ENCODE peak calls at places on chromosomes 5 and 9, in six cellular contexts. E is mucosa of descending colon, Z is nephron progenitor cell, G is suprapubic skin, T is GM13977, F is heart right ventricle. I is an unnamed sample.
A peak's percentile ranks its signal among the peaks of the same experiment; 100 is the strongest.

GRCh38 chr5:173789031-173789920 is 98.9 kb upstream of the CPEB4 start:
- DNase-seq in Z (no peak), F (no peak), G (no peak), E (no peak), T (peak; percentile 49), I (peak; percentile 42)

GRCh38 chr9:120439147-120439546 is 140.8 kb downstream of the CDK5RAP2 start:
- DNase-seq in T (no peak), Z (peak; percentile 24), F (no peak), E (peak; percentile 17), G (no peak), I (no peak)

GRCh38 chr9:11702529-11702928 is 990.7 kb upstream of the TYRP1 start:
- DNase-seq in Z (no peak), E (no peak), F (no peak), G (no peak), T (no peak), I (no peak)

GRCh38 chr5:56432326-56432725 is 199.2 kb upstream of the ANKRD55 start:
- DNase-seq in Z (no peak), G (no peak), F (no peak), T (no peak), E (no peak), I (no peak)

GRCh38 chr5:35781181-35781580 is 75.5 kb upstream of the IL7R start:
- DNase-seq in E (no peak), F (no peak), G (no peak), Z (no peak), T (no peak), I (no peak)

GRCh38 chr5:154159343-154159742 is 31.2 kb upstream of the GALNT10 start:
- DNase-seq in G (no peak), Z (no peak), E (no peak), T (no peak), F (no peak), I (no peak)

GRCh38 chr9:893843-894420 is 52.4 kb downstream of the DMRT1 start:
- DNase-seq in G (no peak), T (peak; percentile 89), F (no peak), E (peak; percentile 57), Z (peak; percentile 53), I (peak; percentile 84)

GRCh38 chr9:38087934-38088925 is 19.2 kb upstream of the SHB start:
- DNase-seq in Z (peak; percentile 91), T (peak; percentile 68), F (peak; percentile 83), G (peak; percentile 87), E (peak; percentile 66), I (peak; percentile 79)

GRCh38 chr9:120877276-120878034 is 467 bp upstream of the PHF19 start:
- DNase-seq in F (peak; percentile 68), G (peak; percentile 85), E (peak; percentile 82), Z (peak; percentile 82), T (peak; percentile 91), I (peak; percentile 91)

GRCh38 chr5:122498163-122498562 is 186.1 kb downstream of the SNCAIP start:
- DNase-seq in T (no peak), G (no peak), Z (peak; percentile 17), F (no peak), E (no peak), I (no peak)

GRCh38 chr9:137255448-137256114 is 454 bp downstream of the NELFB start:
- DNase-seq in Z (no peak), F (no peak), T (peak; percentile 64), G (no peak), E (peak; percentile 84), I (no peak)

GRCh38 chr5:87069974-87070608 is 197.6 kb upstream of the RASA1 start:
- DNase-seq in Z (no peak), G (no peak), E (no peak), F (no peak), T (peak; percentile 31), I (peak; percentile 46)

GRCh38 chr5:129244478-129244877 is 149.9 kb downstream of the ISOC1 start:
- DNase-seq in G (no peak), T (no peak), E (no peak), F (no peak), Z (no peak), I (no peak)

DNA sequence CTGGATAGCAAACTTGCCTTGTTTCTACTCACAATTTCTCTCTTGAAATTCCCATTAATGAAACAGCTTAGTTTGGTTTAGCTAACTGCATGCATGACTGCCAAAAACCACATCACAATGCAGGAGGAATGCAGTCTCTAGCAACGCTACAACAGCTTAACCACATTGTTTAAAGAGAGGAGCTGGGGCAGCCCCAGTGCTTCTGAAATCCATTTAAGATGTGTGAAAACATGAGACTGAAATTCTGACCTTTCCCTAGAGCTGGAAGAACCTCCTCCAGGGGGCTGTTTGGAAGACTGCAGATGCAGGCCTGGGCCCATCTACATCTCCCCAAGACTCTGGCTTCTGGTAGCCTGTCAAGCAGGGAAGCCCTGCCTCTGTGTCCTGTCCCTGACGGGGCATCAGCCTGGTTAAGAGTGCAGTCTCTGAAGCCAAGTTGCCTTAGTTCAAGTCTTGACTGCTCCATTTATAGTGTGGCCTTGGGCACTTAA is 157.1 kb downstream of the ZNF462 start:
- DNase-seq in Z (no peak), T (no peak), F (no peak), G (no peak), E (no peak), I (peak; percentile 7)
- TF ChIP-seq CTCF in Z (no peak), T (no peak), F (no peak), G (no peak), E (no peak), I (no peak)

DNA sequence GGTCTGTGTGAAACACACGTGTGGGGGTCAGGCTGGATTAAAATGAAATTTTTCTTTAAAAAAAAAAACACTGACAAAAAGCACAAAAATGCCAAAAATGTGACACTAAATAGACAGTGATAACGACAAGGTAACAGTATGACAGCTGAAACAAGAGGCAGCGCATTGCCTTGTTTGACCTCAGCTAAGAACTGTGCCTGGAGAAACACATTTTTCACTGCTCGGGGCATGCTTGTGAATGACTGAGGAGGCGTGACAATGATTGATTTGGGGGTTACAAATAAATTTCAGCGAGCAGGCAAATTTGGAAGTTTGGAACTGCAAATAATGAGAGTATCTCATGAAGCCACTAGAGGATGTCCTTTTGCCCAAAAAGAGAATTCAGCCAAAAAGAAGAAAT is 44.2 kb upstream of the SPATA31C2 start:
- DNase-seq in G (no peak), T (no peak), E (no peak), F (no peak), Z (no peak), I (no peak)
- TF ChIP-seq CTCF in G (no peak), T (no peak), E (no peak), F (no peak), Z (no peak), I (no peak)

GRCh38 chr9:3256571-3256970 is 269.2 kb downstream of the RFX3 start:
- DNase-seq in G (no peak), T (no peak), F (no peak), Z (no peak), E (no peak), I (no peak)
- TF ChIP-seq CTCF in G (no peak), T (no peak), F (no peak), Z (no peak), E (no peak), I (no peak)

GRCh38 chr5:59351076-59351794 is 542.3 kb downstream of the PDE4D start:
- DNase-seq in E (no peak), T (no peak), Z (no peak), G (no peak), F (no peak), I (no peak)
- TF ChIP-seq CTCF in E (no peak), T (no peak), Z (no peak), G (no peak), F (no peak), I (no peak)

GRCh38 chr9:34417734-34418133 is 40.6 kb downstream of the FAM219A start:
- DNase-seq in E (no peak), G (no peak), T (no peak), F (no peak), Z (no peak), I (no peak)
- TF ChIP-seq CTCF in E (no peak), G (no peak), T (no peak), F (no peak), Z (no peak), I (no peak)

DNA sequence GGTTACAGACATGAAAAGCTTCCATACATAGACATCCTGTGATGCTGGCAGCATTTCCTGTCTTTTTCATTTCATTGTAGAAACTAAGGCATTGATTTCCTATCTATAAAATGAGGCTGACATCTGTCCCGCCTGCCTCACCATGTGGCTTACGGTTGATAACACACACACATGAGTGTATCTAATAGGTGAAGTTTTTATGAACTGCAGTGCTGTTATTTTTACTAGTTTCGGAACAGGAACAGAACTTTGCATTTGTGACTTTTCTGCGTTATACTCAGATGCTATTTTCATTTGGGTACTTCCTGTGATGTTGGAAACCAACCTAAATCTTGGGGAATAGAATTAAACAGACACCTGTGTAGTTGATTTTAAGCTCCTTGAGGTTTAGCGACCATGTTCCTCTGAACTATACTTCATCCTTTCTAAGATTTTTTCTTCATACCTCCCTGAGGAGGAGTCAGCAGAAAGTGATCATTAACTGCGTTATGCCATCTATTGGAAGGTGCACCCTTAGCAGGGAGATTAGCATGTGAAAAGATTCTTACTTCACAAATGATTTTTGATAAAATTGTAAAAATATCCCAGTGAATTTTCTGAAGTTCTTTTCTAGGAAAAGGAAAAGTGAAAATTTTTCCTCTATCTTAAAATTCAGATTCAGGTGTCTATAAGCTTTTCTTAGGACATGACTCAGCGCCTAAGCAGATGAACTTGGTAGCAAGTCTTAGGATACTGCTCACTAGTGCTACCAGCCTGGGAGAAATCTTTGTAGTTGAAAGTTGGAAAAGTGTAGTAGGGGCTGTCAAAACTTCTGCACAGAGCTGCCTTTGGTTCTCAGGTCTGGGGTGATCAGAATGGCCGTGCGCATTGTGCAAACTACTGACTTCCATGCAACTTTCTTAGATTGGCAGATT is 134.5 kb downstream of the TRIO start:
- DNase-seq in E (no peak), T (no peak), G (no peak), F (no peak), Z (no peak), I (no peak)
- TF ChIP-seq CTCF in E (no peak), T (peak; percentile 8), G (no peak), F (no peak), Z (no peak), I (no peak)